ENCODE peak calls at places on chromosomes 7 and 10, in six cellular contexts. One of them, this sample, is unnamed.

GRCh38 chr10:101817542-101818118 is 614 bp downstream of the OGA start:
- DNase-seq in NT2/D1: peak; percentile 50
- DNase-seq in M059J: peak; percentile 95
- DNase-seq in iPS-NIHi11: peak; percentile 58
- DNase-seq in effector memory CD8-positive, alpha-beta T cell: peak; percentile 37
- DNase-seq in tibial nerve: peak; percentile 91
- DNase-seq in this sample: no peak

GRCh38 chr10:49624629-49625028 is 10.8 kb downstream of the CHAT start:
- DNase-seq in NT2/D1: no peak
- DNase-seq in tibial nerve: no peak
- DNase-seq in M059J: no peak
- DNase-seq in iPS-NIHi11: no peak
- DNase-seq in effector memory CD8-positive, alpha-beta T cell: no peak
- DNase-seq in this sample: no peak

GRCh38 chr10:125056161-125057132 is 103.9 kb downstream of the CTBP2 start:
- DNase-seq in effector memory CD8-positive, alpha-beta T cell: no peak
- DNase-seq in tibial nerve: no peak
- DNase-seq in M059J: no peak
- DNase-seq in NT2/D1: no peak
- DNase-seq in iPS-NIHi11: no peak
- DNase-seq in this sample: no peak

GRCh38 chr7:115271332-115272235 is 349.7 kb downstream of the MDFIC start:
- DNase-seq in iPS-NIHi11: no peak
- DNase-seq in NT2/D1: no peak
- DNase-seq in tibial nerve: no peak
- DNase-seq in M059J: no peak
- DNase-seq in effector memory CD8-positive, alpha-beta T cell: no peak
- DNase-seq in this sample: no peak

GRCh38 chr10:76433161-76434005 is 1002.0 kb downstream of the LRMDA start:
- DNase-seq in iPS-NIHi11: no peak
- DNase-seq in tibial nerve: no peak
- DNase-seq in M059J: peak; percentile 47
- DNase-seq in NT2/D1: no peak
- DNase-seq in effector memory CD8-positive, alpha-beta T cell: no peak
- DNase-seq in this sample: no peak

GRCh38 chr7:55903985-55904759 is 16.9 kb downstream of the ZNF713 start:
- DNase-seq in iPS-NIHi11: no peak
- DNase-seq in effector memory CD8-positive, alpha-beta T cell: no peak
- DNase-seq in tibial nerve: no peak
- DNase-seq in NT2/D1: no peak
- DNase-seq in M059J: no peak
- DNase-seq in this sample: no peak

GRCh38 chr10:120990831-120991230 is 139.7 kb downstream of the WDR11 start:
- DNase-seq in NT2/D1: no peak
- DNase-seq in effector memory CD8-positive, alpha-beta T cell: no peak
- DNase-seq in tibial nerve: no peak
- DNase-seq in iPS-NIHi11: no peak
- DNase-seq in M059J: no peak
- DNase-seq in this sample: no peak

GRCh38 chr10:47344996-47345870 is 2.9 kb upstream of the RBP3 start:
- DNase-seq in iPS-NIHi11: no peak
- DNase-seq in tibial nerve: no peak
- DNase-seq in NT2/D1: no peak
- DNase-seq in M059J: no peak
- DNase-seq in effector memory CD8-positive, alpha-beta T cell: no peak
- DNase-seq in this sample: no peak

GRCh38 chr7:90824386-90825307 is 228.5 kb downstream of the CDK14 start:
- DNase-seq in M059J: peak; percentile 71
- DNase-seq in tibial nerve: no peak
- DNase-seq in effector memory CD8-positive, alpha-beta T cell: no peak
- DNase-seq in iPS-NIHi11: no peak
- DNase-seq in NT2/D1: no peak
- DNase-seq in this sample: no peak

GRCh38 chr10:71218833-71219120 is 6.4 kb downstream of the UNC5B start:
- DNase-seq in NT2/D1: no peak
- DNase-seq in tibial nerve: no peak
- DNase-seq in iPS-NIHi11: no peak
- DNase-seq in M059J: no peak
- DNase-seq in effector memory CD8-positive, alpha-beta T cell: no peak
- DNase-seq in this sample: no peak

GRCh38 chr7:45072131-45073030 is 16.4 kb downstream of the NACAD start:
- DNase-seq in NT2/D1: peak; percentile 57
- DNase-seq in tibial nerve: no peak
- DNase-seq in iPS-NIHi11: peak; percentile 32
- DNase-seq in effector memory CD8-positive, alpha-beta T cell: no peak
- DNase-seq in M059J: no peak
- DNase-seq in this sample: no peak

GRCh38 chr10:36021096-36021495 is 379.0 kb upstream of the FZD8 start:
- DNase-seq in tibial nerve: no peak
- DNase-seq in effector memory CD8-positive, alpha-beta T cell: no peak
- DNase-seq in M059J: no peak
- DNase-seq in NT2/D1: no peak
- DNase-seq in iPS-NIHi11: no peak
- DNase-seq in this sample: no peak

GRCh38 chr7:142549007-142549406 is 200.3 kb upstream of the PRSS1 start:
- DNase-seq in iPS-NIHi11: no peak
- DNase-seq in effector memory CD8-positive, alpha-beta T cell: no peak
- DNase-seq in tibial nerve: no peak
- DNase-seq in NT2/D1: no peak
- DNase-seq in M059J: peak; percentile 83
- DNase-seq in this sample: no peak

GRCh38 chr7:82389847-82390246 is 53.7 kb downstream of the CACNA2D1 start:
- DNase-seq in NT2/D1: no peak
- DNase-seq in tibial nerve: no peak
- DNase-seq in effector memory CD8-positive, alpha-beta T cell: no peak
- DNase-seq in M059J: no peak
- DNase-seq in iPS-NIHi11: no peak
- DNase-seq in this sample: no peak

GRCh38 chr7:68929712-68930395 is 668.4 kb upstream of the AUTS2 start:
- DNase-seq in iPS-NIHi11: no peak
- DNase-seq in NT2/D1: no peak
- DNase-seq in effector memory CD8-positive, alpha-beta T cell: no peak
- DNase-seq in tibial nerve: peak; percentile 5
- DNase-seq in M059J: peak; percentile 89
- DNase-seq in this sample: no peak

GRCh38 chr7:104814671-104815400 is 199.2 kb upstream of the KMT2E start:
- DNase-seq in M059J: no peak
- DNase-seq in NT2/D1: no peak
- DNase-seq in iPS-NIHi11: no peak
- DNase-seq in tibial nerve: no peak
- DNase-seq in effector memory CD8-positive, alpha-beta T cell: no peak
- DNase-seq in this sample: no peak

GRCh38 chr10:4169448-4169847 is 384.4 kb upstream of the KLF6 start:
- DNase-seq in M059J: no peak
- DNase-seq in effector memory CD8-positive, alpha-beta T cell: no peak
- DNase-seq in tibial nerve: no peak
- DNase-seq in NT2/D1: no peak
- DNase-seq in iPS-NIHi11: no peak
- DNase-seq in this sample: no peak

GRCh38 chr7:143369678-143370651 is 7.5 kb upstream of the FAM131B start:
- DNase-seq in effector memory CD8-positive, alpha-beta T cell: no peak
- DNase-seq in M059J: no peak
- DNase-seq in NT2/D1: peak; percentile 56
- DNase-seq in iPS-NIHi11: no peak
- DNase-seq in tibial nerve: no peak
- DNase-seq in this sample: no peak

GRCh38 chr10:73871915-73872710 is 2.2 kb downstream of the CAMK2G start:
- DNase-seq in NT2/D1: no peak
- DNase-seq in iPS-NIHi11: no peak
- DNase-seq in tibial nerve: no peak
- DNase-seq in effector memory CD8-positive, alpha-beta T cell: no peak
- DNase-seq in M059J: no peak
- DNase-seq in this sample: no peak

GRCh38 chr7:106234425-106234824 is 50.4 kb downstream of the NAMPT start:
- DNase-seq in tibial nerve: no peak
- DNase-seq in NT2/D1: no peak
- DNase-seq in M059J: no peak
- DNase-seq in iPS-NIHi11: no peak
- DNase-seq in effector memory CD8-positive, alpha-beta T cell: no peak
- DNase-seq in this sample: no peak

GRCh38 chr10:43969506-43969905 is 320.8 kb upstream of the ZNF32 start:
- DNase-seq in NT2/D1: no peak
- DNase-seq in iPS-NIHi11: no peak
- DNase-seq in effector memory CD8-positive, alpha-beta T cell: no peak
- DNase-seq in M059J: no peak
- DNase-seq in tibial nerve: no peak
- DNase-seq in this sample: no peak

GRCh38 chr7:47228386-47229014 is 353.4 kb downstream of the TNS3 start:
- DNase-seq in M059J: no peak
- DNase-seq in iPS-NIHi11: peak; percentile 80
- DNase-seq in NT2/D1: peak; percentile 57
- DNase-seq in effector memory CD8-positive, alpha-beta T cell: no peak
- DNase-seq in tibial nerve: no peak
- DNase-seq in this sample: no peak

GRCh38 chr10:1369197-1369596 is 313.0 kb downstream of the WDR37 start:
- DNase-seq in NT2/D1: no peak
- DNase-seq in tibial nerve: no peak
- DNase-seq in effector memory CD8-positive, alpha-beta T cell: no peak
- DNase-seq in M059J: no peak
- DNase-seq in iPS-NIHi11: peak; percentile 16
- DNase-seq in this sample: no peak

GRCh38 chr10:30553625-30554442 is 75.7 kb downstream of the LYZL2 start:
- DNase-seq in NT2/D1: no peak
- DNase-seq in M059J: no peak
- DNase-seq in effector memory CD8-positive, alpha-beta T cell: no peak
- DNase-seq in tibial nerve: peak; percentile 76
- DNase-seq in iPS-NIHi11: peak; percentile 67
- DNase-seq in this sample: no peak

GRCh38 chr7:66682350-66683093 is 53.8 kb downstream of the KCTD7 start:
- DNase-seq in iPS-NIHi11: no peak
- DNase-seq in M059J: peak; percentile 55
- DNase-seq in tibial nerve: no peak
- DNase-seq in NT2/D1: no peak
- DNase-seq in effector memory CD8-positive, alpha-beta T cell: no peak
- DNase-seq in this sample: no peak

GRCh38 chr10:58082248-58082647 is 185.4 kb downstream of the IPMK start:
- DNase-seq in effector memory CD8-positive, alpha-beta T cell: no peak
- DNase-seq in iPS-NIHi11: no peak
- DNase-seq in NT2/D1: no peak
- DNase-seq in M059J: no peak
- DNase-seq in tibial nerve: no peak
- DNase-seq in this sample: no peak

GRCh38 chr7:44489955-44490350 is 505 bp downstream of the NUDCD3 start:
- DNase-seq in M059J: no peak
- DNase-seq in NT2/D1: peak; percentile 30
- DNase-seq in effector memory CD8-positive, alpha-beta T cell: peak; percentile 27
- DNase-seq in iPS-NIHi11: no peak
- DNase-seq in tibial nerve: no peak
- DNase-seq in this sample: peak; percentile 64

GRCh38 chr7:2180081-2180480 is 52.7 kb downstream of the MAD1L1 start:
- DNase-seq in M059J: no peak
- DNase-seq in effector memory CD8-positive, alpha-beta T cell: no peak
- DNase-seq in iPS-NIHi11: no peak
- DNase-seq in NT2/D1: no peak
- DNase-seq in tibial nerve: no peak
- DNase-seq in this sample: no peak

GRCh38 chr10:360653-361052 is 225.4 kb downstream of the ZMYND11 start:
- DNase-seq in effector memory CD8-positive, alpha-beta T cell: no peak
- DNase-seq in M059J: no peak
- DNase-seq in tibial nerve: no peak
- DNase-seq in NT2/D1: no peak
- DNase-seq in iPS-NIHi11: no peak
- DNase-seq in this sample: no peak

This sample was measured in central memory CD4-positive, alpha-beta T cell.